ENCODE peak calls at places on chromosomes 6 and 20, in four cellular contexts. Y is WTC11, L is HepG2, Z is K562. A is an unnamed sample.

GRCh38 chr6:12232821-12233220 is 57.3 kb upstream of the EDN1 start:
- DNase-seq in Y (no peak), L (no peak), Z (no peak), A (no peak)

GRCh38 chr6:26021350-26022165 is 59.0 kb downstream of the TRIM38 start:
- DNase-seq in L (peak), Z (peak), Y (peak), A (peak)

GRCh38 chr6:139290787-139291294 is 957 bp downstream of the TXLNB start:
- DNase-seq in Z (no peak), L (no peak), Y (no peak), A (no peak)

GRCh38 chr6:11805259-11806053 is 26.9 kb upstream of the ADTRP start:
- DNase-seq in Z (peak), Y (peak), L (no peak), A (no peak)

GRCh38 chr6:26568601-26569432 is 27.9 kb upstream of the ABT1 start:
- DNase-seq in L (peak), Z (peak), Y (peak), A (peak)

GRCh38 chr6:73309784-73310502 is 44.1 kb downstream of the DPPA5 start:
- DNase-seq in Y (peak), Z (peak), L (no peak), A (peak)

GRCh38 chr6:15945593-15946159 is 183.2 kb upstream of the MYLIP start:
- DNase-seq in L (no peak), Y (no peak), Z (no peak), A (peak)

GRCh38 chr6:41917528-41917927 is 3.4 kb downstream of the MED20 start:
- DNase-seq in Y (no peak), Z (no peak), L (no peak), A (peak)

GRCh38 chr6:168962886-168963285 is 290.8 kb downstream of the THBS2 start:
- DNase-seq in Y (no peak), Z (peak), L (no peak), A (no peak)

GRCh38 chr20:37384683-37385174 is 38.8 kb downstream of the SRC start:
- DNase-seq in L (no peak), Z (peak), Y (peak), A (peak)

GRCh38 chr6:23180504-23181293 is 611.3 kb downstream of the HDGFL1 start:
- DNase-seq in Z (no peak), Y (no peak), L (no peak), A (no peak)

GRCh38 chr6:142871910-142872331 is 73.1 kb downstream of the HIVEP2 start:
- DNase-seq in L (peak), Z (no peak), Y (no peak), A (no peak)

DNA sequence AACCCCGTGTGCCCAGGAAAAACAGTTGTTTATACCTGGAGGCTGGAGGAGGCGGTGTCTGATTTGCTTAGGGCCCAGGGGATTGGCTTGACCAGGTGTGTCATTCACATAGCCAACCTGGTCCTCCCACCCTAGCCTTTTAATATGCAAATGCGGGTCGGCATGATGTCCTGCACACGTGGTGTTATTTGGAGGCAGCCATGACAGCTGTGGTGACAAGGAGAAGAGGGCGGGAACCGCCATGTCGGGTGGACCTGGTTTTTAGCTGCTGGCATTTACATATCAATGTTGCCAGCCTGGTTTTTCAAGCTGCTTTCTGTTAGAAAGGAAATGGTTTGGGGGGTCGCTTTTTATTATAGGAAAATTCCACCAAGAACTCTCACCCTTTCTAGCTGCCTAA is 291.4 kb upstream of the QKI start:
- DNase-seq in Z (no peak), L (no peak), Y (peak), A (no peak)
- TF ChIP-seq HMGXB4 in Z (no peak), L (no peak), Y (no peak), A (no peak)

GRCh38 chr6:152952045-152952444 is 30.8 kb downstream of the FBXO5 start:
- DNase-seq in Y (no peak), L (peak), Z (no peak), A (no peak)
- TF ChIP-seq HMGXB4 in Y (no peak), L (no peak), Z (no peak), A (no peak)

GRCh38 chr20:51446656-51447055 is 95.9 kb downstream of the NFATC2 start:
- DNase-seq in Z (peak), L (peak), Y (no peak), A (peak)
- TF ChIP-seq HMGXB4 in Z (no peak), L (no peak), Y (no peak), A (no peak)

DNA sequence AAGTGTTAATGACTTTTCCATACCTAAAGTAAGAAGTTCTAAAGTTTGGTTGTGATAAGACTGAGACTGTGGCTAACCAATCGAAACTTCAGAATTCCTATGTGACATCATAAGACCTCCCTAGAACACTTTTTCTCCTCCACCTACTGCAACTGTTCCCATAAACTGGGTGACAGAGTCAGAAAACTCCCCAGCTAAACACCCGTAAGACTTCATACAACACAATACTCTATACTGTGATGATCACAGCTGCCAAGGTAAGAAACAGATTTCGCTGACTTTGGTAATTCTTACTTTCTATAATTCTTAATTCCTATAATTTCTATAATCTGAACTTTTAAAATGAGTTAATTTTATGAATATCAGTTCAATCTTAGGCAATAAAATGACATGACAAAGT is at the start of gene PLN:
- DNase-seq in Z (peak), Y (no peak), L (no peak), A (no peak)
- TF ChIP-seq HMGXB4 in Z (no peak), Y (no peak), L (no peak), A (no peak)

DNA sequence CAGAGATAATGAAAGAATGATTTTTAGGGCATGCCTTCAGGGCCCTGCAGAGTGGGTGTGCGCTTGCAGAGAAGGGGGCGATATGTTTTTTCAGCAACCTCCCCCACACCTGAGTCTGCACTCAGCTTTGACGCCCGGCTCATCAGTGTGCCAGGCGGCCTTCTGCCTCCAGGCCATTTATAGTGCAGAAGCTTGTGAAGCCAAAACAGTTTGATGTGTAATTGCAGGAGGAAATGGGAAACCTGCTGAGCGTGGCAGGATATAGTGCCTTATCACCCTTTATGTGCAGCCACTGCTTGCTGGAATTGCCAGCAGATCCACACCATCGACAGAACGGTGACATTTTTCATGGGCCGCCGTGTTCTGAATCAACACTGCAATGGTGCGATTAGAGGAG is 178.2 kb downstream of the CDH4 start:
- DNase-seq in Z (no peak), L (no peak), Y (no peak), A (no peak)
- TF ChIP-seq HMGXB4 in Z (no peak), L (no peak), Y (no peak), A (no peak)

GRCh38 chr20:1633535-1633934 is 13.7 kb upstream of the SIRPB1 start:
- DNase-seq in L (peak), Y (no peak), Z (peak), A (no peak)

GRCh38 chr20:1631309-1632227 is 11.8 kb upstream of the SIRPB1 start:
- DNase-seq in L (no peak), Y (no peak), Z (no peak), A (no peak)

GRCh38 chr20:1630186-1630585 is 10.4 kb upstream of the SIRPB1 start:
- DNase-seq in L (no peak), Z (no peak), Y (no peak), A (no peak)

GRCh38 chr20:1629321-1629720 is 9.5 kb upstream of the SIRPB1 start:
- DNase-seq in L (no peak), Z (no peak), Y (no peak), A (no peak)

DNA sequence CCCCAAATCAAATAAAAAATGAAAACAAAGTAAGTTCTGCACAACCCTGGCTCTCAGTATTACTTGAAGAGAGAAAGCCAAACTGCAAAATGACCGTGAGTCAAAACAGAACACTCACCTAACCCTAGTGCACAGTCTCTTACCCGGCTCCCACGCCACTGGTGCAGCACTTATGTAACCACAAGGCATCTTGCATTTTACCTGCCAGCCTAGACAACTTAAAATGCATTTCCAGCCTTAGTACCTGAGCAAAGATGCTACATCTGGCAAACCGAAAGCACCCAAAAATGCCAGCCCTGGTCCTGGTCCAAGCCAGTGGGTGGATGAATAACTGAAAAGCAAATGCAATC is 12.4 kb upstream of the SIRPB1 start:
- DNase-seq in Y (no peak), Z (no peak), L (no peak), A (no peak)
- TF ChIP-seq HMGXB4 in Y (no peak), Z (no peak), L (no peak), A (no peak)

DNA sequence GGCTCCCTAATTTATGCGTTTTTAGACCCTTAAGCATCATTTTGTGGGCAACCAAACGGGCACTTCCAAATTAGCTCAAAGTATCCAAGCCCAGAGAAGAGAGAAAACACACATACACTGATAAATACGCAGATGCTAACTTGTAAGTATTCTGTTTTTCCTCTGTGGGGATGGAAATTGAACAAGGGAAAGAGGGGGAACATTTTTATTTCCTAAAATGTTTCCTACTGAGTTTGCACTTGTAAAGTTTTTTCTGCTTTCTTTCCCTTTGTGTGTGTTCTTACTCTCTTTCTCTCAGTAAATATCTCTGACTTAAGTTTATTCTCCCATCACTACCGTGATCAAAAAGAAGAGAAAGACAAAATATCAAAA is 769 bp upstream of the NKX2-4 start:
- DNase-seq in Z (no peak), L (no peak), Y (no peak), A (no peak)
- TF ChIP-seq HMGXB4 in Z (no peak), L (no peak), Y (no peak), A (no peak)

GRCh38 chr20:17887331-17888030 is 81.1 kb downstream of the SNX5 start:
- DNase-seq in Z (no peak), L (peak), Y (no peak), A (no peak)

GRCh38 chr20:17890330-17890729 is 78.3 kb downstream of the SNX5 start:
- DNase-seq in Z (no peak), L (no peak), Y (no peak), A (no peak)

GRCh38 chr20:17888044-17888443 is 80.5 kb downstream of the SNX5 start:
- DNase-seq in Y (no peak), L (no peak), Z (no peak), A (no peak)

GRCh38 chr20:17885544-17885943 is 83.0 kb downstream of the SNX5 start:
- DNase-seq in Y (no peak), Z (no peak), L (no peak), A (no peak)

DNA sequence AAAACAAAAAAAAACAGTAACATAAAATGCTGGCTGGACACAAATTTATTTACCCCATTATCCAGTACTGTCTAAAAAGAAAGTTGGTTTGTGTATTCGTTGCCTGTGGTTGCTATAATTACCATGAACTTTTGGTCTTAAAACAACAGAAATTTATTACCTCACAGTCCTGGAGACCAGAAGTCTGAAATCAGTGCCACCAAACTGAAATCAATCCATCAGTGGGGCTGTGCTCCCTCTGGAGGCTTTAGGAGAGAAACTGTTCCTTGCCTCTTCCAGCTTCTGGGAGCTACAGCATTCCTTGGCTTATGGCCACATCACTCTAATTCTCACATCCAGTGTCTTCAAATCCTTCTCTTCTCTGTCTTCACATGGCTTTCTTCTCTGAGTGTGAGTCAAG is 79.4 kb downstream of the SNX5 start:
- DNase-seq in L (peak), Z (no peak), Y (no peak), A (peak)
- TF ChIP-seq HMGXB4 in L (no peak), Z (no peak), Y (no peak), A (no peak)

A was measured in A549.